ENCODE peak calls at places on chromosome 17, in four cellular contexts. P is GM06990, B is thyroid gland, L is cardiac fibroblast. H is an unnamed sample.
A peak's percentile ranks its signal among the peaks of the same experiment; 100 is the strongest.

GRCh38 chr17:28057731-28058246 is 15.3 kb downstream of the NLK start:
- DNase-seq in P (peak; percentile 75), B (no peak), L (peak; percentile 63), H (peak; percentile 92)

GRCh38 chr17:65183736-65184135 is 46.6 kb downstream of the RGS9 start:
- DNase-seq in P (no peak), L (peak; percentile 75), B (peak; percentile 17), H (no peak)

GRCh38 chr17:54870671-54871175 is 29.9 kb upstream of the TOM1L1 start:
- DNase-seq in B (no peak), P (no peak), L (no peak), H (no peak)

GRCh38 chr17:30476726-30477082 is 504 bp upstream of the GOSR1 start:
- DNase-seq in L (no peak), P (peak; percentile 18), B (no peak), H (no peak)

GRCh38 chr17:66716236-66717026 is 118.5 kb upstream of the CACNG5 start:
- DNase-seq in L (no peak), P (no peak), B (no peak), H (no peak)

GRCh38 chr17:73723317-73723716 is 79.1 kb upstream of the SDK2 start:
- DNase-seq in B (no peak), P (no peak), L (no peak), H (no peak)

GRCh38 chr17:82752371-82753200 is 721 bp downstream of the TBCD start:
- DNase-seq in L (peak; percentile 25), B (peak; percentile 21), P (no peak), H (peak; percentile 35)

GRCh38 chr17:75552847-75553552 is 27.5 kb downstream of the LLGL2 start:
- DNase-seq in B (no peak), P (no peak), L (no peak), H (no peak)

GRCh38 chr17:4566785-4567184 is 6.4 kb upstream of the GGT6 start:
- DNase-seq in P (no peak), B (peak; percentile 23), L (peak; percentile 61), H (peak; percentile 63)

GRCh38 chr17:80475949-80476876 is at the start of gene NPTX1:
- DNase-seq in P (no peak), B (no peak), L (no peak), H (no peak)

GRCh38 chr17:77286391-77286640 is 145.5 kb downstream of the SEC14L1 start:
- DNase-seq in L (no peak), B (no peak), P (no peak), H (no peak)

GRCh38 chr17:77288115-77288619 is 147.4 kb downstream of the SEC14L1 start:
- DNase-seq in B (peak; percentile 27), L (no peak), P (no peak), H (no peak)

GRCh38 chr17:77285594-77286390 is 145.0 kb downstream of the SEC14L1 start:
- DNase-seq in P (no peak), L (peak; percentile 95), B (peak; percentile 63), H (no peak)

GRCh38 chr17:77287432-77288068 is 146.8 kb downstream of the SEC14L1 start:
- DNase-seq in L (peak; percentile 93), B (peak; percentile 91), P (no peak), H (no peak)

DNA sequence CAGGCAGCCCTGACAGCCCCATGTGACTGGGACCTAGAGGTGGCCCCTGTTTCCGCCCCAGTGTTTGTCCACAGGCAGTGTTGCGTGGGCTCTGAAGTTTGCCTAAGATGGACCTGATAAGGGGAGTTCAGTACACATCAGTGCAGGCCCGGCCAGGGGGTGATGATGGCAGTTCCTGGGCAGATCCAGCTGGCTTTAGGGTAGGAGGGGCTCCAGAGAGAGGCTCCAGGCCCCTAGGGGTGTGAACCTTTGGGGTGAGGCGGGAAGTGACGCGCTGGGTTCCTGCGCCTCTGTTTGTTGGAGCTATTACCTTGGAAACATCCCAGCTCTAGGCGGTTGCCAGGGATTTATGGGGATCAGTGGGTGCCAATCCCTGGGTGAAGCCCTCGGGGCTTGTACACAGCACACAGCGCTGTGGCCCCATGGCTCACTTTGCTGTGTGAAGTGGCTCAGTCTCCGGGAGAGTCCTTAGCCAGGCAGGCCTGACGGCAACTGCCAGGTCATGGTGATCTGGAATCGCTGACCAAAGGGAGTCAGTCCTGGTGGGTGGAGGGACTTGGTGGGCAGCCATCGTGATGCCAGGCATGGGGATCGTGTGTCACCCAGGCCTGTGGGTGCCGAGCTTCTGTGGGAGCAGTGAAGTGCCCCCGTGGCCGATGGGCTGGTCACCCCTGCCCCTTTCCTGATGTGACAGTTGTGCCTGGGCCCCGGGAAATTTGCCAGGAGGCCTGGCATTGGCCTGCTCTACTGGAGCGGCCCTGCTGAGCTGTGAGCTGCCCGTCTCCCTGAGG is 146.1 kb downstream of the SEC14L1 start:
- DNase-seq in L (peak; percentile 81), B (peak; percentile 91), P (no peak), H (no peak)
- H3K4me3 ChIP-seq in L (no peak overlapping the region), B (no peak overlapping the region), P (no peak overlapping the region), H (no peak overlapping the region)

DNA sequence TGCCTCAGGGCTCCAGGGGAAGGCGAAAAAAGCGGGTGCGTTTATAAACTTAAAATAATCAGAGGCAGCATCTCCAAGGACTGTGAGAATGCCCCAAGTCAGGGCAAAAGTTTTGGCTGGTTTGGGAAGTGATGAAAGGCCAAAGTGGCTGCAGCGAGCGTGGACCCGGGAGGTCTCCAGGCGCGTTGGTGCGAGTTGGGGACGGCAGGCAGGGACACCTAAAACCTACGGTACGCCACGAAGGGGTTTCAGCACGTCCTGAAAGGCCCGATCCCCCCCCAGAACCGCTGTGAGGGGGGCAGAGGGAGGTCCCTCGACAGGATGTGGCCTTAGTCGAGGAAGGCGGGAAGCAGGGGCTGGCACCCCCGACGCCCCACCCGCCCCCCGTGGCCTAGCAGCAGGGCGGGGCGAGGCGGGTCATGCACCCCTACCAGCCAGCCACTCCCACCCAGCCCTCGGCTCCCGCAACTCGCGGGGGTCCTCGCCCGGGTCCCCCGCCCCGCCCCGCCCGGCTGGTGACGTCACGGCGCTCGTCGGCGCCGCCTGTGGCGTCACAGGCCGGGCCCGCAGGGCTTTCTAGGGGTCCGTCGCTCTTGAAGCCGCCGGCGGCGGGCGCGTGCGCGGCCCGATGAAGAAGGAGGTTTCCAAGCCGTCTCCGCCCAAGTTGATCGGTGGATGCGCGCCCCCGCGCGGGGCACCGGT is at the start of gene MYCBPAP:
- DNase-seq in P (peak; percentile 90), L (peak; percentile 77), B (peak; percentile 79), H (peak; percentile 91)
- TF ChIP-seq CTCF in P (peak; percentile 16), L (no peak), B (no peak), H (peak; percentile 23)

GRCh38 chr17:40448213-40448638 is 5.0 kb downstream of the IGFBP4 start:
- DNase-seq in B (peak; percentile 66), P (no peak), L (peak; percentile 34), H (no peak)
- H3K4me3 ChIP-seq in B (peak overlapping the region; percentile 27), P (no peak overlapping the region), L (peak overlapping the region; percentile 94), H (no peak overlapping the region)

DNA sequence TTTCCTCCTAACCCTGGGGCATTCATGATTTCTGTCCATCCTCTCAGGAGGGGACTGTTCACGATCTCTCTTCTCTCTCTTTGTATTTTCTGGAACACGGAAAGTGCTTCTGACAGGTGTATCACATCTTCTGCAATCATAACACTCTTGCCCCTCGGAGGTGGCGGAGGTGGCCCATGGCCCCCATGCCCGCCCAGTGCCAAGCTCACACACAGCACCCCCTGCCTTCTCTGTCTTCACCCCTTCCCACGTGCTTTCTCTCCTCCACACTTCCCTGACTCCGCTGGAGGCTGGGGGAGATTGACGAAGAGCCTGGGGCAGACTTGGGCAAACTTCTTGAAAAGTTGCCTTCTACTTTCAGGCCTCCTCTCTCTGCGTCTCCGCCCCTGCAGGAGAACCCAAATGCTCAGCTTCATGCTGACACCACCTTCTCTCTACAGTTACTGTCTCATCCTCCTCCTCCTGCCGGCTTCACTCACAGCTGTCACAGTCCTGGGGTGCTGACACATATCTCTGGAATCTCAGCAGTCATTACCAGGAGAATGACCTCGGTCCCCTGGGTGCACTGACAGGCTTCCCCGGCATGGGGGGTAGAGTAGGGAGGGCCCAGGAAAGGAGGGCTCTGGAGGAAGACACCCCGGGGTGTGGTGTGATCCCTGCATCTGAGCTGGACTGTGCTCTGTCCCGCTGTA is 127.1 kb downstream of the ENGASE start:
- DNase-seq in P (no peak), L (peak; percentile 49), B (no peak), H (no peak)
- TF ChIP-seq CTCF in P (no peak), L (no peak), B (no peak), H (no peak)

GRCh38 chr17:63996430-63997182 is 1.5 kb upstream of the PRR29 start:
- DNase-seq in P (no peak), L (no peak), B (no peak), H (no peak)

GRCh38 chr17:63995626-63996025 is 2.5 kb upstream of the PRR29 start:
- DNase-seq in B (no peak), P (no peak), L (no peak), H (no peak)

GRCh38 chr17:63998721-63999679 is 849 bp downstream of the PRR29 start:
- DNase-seq in L (no peak), P (no peak), B (no peak), H (no peak)

GRCh38 chr17:63998050-63998720 is at the start of gene PRR29:
- DNase-seq in L (peak; percentile 57), B (peak; percentile 78), P (peak; percentile 70), H (peak; percentile 75)

GRCh38 chr17:63997341-63998048 is 656 bp upstream of the PRR29 start:
- DNase-seq in B (no peak), L (no peak), P (no peak), H (no peak)
- H3K4me3 ChIP-seq in B (peak overlapping the region; percentile 56), L (peak overlapping the region; percentile 67), P (no peak overlapping the region), H (peak overlapping the region; percentile 77)

GRCh38 chr17:32759476-32759875 is 117.4 kb downstream of the MYO1D start:
- DNase-seq in P (no peak), L (no peak), B (no peak), H (no peak)

GRCh38 chr17:32756696-32757095 is 120.2 kb downstream of the MYO1D start:
- DNase-seq in B (no peak), P (no peak), L (no peak), H (no peak)

GRCh38 chr17:32752934-32753333 is 124.0 kb downstream of the MYO1D start:
- DNase-seq in P (no peak), B (no peak), L (no peak), H (no peak)

GRCh38 chr17:32757963-32758362 is 119.0 kb downstream of the MYO1D start:
- DNase-seq in L (no peak), P (no peak), B (no peak), H (no peak)

DNA sequence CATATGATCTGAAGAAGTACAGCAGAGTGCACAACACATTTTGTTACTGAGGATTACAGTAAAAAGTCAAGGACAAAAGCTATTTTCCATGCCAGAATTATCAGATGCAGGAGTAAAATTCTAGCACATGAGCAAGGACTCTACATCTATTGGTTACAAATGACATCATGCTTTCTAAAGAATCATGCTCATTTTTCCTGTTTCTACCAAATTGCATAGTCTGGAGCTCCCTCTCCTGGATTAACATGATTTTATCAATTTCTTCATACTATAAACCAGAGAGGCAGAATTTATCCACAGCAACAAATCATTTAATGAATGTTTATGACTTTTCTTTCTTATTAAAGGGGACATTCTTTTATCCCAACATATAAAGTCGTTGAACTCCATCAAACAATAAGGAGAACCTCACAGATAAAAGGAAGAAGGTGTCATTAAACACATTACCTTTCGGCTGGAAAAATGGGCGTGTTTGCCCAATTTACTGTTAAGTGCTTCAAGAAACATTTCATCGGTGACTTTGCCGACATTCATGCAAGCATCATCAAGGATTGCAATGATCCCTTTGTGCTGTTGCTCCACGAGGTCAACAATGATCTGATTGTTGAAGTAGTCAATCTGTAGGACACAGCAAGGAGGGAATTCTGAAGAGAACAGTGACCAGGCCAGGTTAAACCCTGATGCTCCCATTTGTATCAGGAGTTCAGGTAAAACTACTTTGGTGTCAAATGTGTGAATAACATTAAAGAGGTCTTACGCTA is 121.7 kb downstream of the MYO1D start:
- DNase-seq in P (peak; percentile 15), L (peak; percentile 85), B (no peak), H (peak; percentile 57)
- TF ChIP-seq CTCF in P (peak; percentile 18), L (peak; percentile 31), B (no peak), H (peak; percentile 24)

H was measured in GM12865.